ENCODE peak calls at places on chromosomes 3 and 15, in six cellular contexts. V is IMR-90, I is mesendoderm, S is H1, C is neuronal stem cell, B is H9. T is an unnamed sample.
A peak's percentile ranks its signal among the peaks of the same experiment; 100 is the strongest.

GRCh38 chr15:82298520-82298919 is 35.9 kb downstream of the SAXO2 start:
- DNase-seq in V (no peak), B (no peak), I (no peak), S (no peak), C (no peak), T (no peak)

GRCh38 chr3:65672876-65673815 is 365.6 kb downstream of the MAGI1 start:
- DNase-seq in V (peak; percentile 57), I (peak; percentile 64), S (peak; percentile 78), C (peak; percentile 48), B (peak; percentile 50), T (peak; percentile 46)

GRCh38 chr15:100686725-100687488 is 84.5 kb downstream of the ASB7 start:
- DNase-seq in S (no peak), V (peak; percentile 72), C (no peak), I (no peak), B (no peak), T (no peak)

GRCh38 chr15:20349774-20350498 is 191.7 kb downstream of the GOLGA6L6 start:
- DNase-seq in B (peak; percentile 27), I (no peak), C (no peak), V (no peak), S (no peak), T (no peak)

GRCh38 chr3:135014575-135014974 is 219.5 kb downstream of the EPHB1 start:
- DNase-seq in V (no peak), C (no peak), I (no peak), B (no peak), S (no peak), T (no peak)

GRCh38 chr15:38201714-38202113 is 50.9 kb upstream of the SPRED1 start:
- DNase-seq in C (no peak), B (no peak), V (no peak), I (no peak), S (no peak), T (no peak)

GRCh38 chr15:50250789-50251394 is 14.6 kb downstream of the HDC start:
- DNase-seq in V (no peak), S (no peak), I (no peak), C (no peak), B (no peak), T (no peak)

GRCh38 chr3:105878061-105878460 is 9.2 kb upstream of the CBLB start:
- DNase-seq in V (peak; percentile 77), C (no peak), S (no peak), I (no peak), B (no peak), T (no peak)

GRCh38 chr15:74258456-74259323 is 22.6 kb downstream of the CCDC33 start:
- DNase-seq in C (no peak), B (no peak), V (no peak), S (no peak), I (no peak), T (no peak)

GRCh38 chr3:98518816-98519215 is 3.9 kb downstream of the CLDND1 start:
- DNase-seq in V (no peak), C (no peak), S (no peak), I (no peak), B (no peak), T (no peak)

GRCh38 chr3:104190681-104191080 is 1176.0 kb upstream of the ALCAM start:
- DNase-seq in C (no peak), I (peak; percentile 70), S (no peak), B (no peak), V (no peak), T (no peak)

GRCh38 chr3:102466001-102466400 is 31.2 kb downstream of the ZPLD1 start:
- DNase-seq in C (no peak), S (no peak), B (no peak), I (peak; percentile 16), V (no peak), T (no peak)

GRCh38 chr15:40787344-40787841 is 17.6 kb downstream of the C15orf62 start:
- DNase-seq in C (no peak), B (peak; percentile 89), S (no peak), V (peak; percentile 62), I (peak; percentile 93), T (peak; percentile 42)

GRCh38 chr15:65373163-65373651 is 4.6 kb downstream of the IGDCC3 start:
- DNase-seq in V (no peak), S (no peak), C (no peak), B (peak; percentile 19), I (no peak), T (no peak)

GRCh38 chr3:141876381-141876890 is at the start of gene ATP1B3:
- DNase-seq in B (peak; percentile 71), S (peak; percentile 80), I (peak; percentile 82), V (peak; percentile 78), C (peak; percentile 77), T (peak; percentile 86)

GRCh38 chr3:105377716-105378115 is 11.0 kb downstream of the ALCAM start:
- DNase-seq in B (no peak), S (no peak), I (no peak), V (no peak), C (no peak), T (no peak)

GRCh38 chr3:195522254-195523023 is 20.7 kb downstream of the PPP1R2 start:
- DNase-seq in V (peak; percentile 35), S (no peak), I (no peak), C (peak; percentile 26), B (no peak), T (peak; percentile 43)

GRCh38 chr3:73716418-73716817 is 91.7 kb upstream of the PDZRN3 start:
- DNase-seq in I (no peak), V (peak; percentile 83), B (no peak), S (no peak), C (no peak), T (peak; percentile 51)

GRCh38 chr15:66846031-66846430 is 144.0 kb downstream of the SMAD6 start:
- DNase-seq in B (no peak), V (no peak), S (no peak), I (no peak), C (no peak), T (no peak)

GRCh38 chr3:101902041-101902440 is 52.7 kb downstream of the NFKBIZ start:
- DNase-seq in C (no peak), I (peak; percentile 68), B (no peak), V (peak; percentile 99), S (no peak), T (peak; percentile 96)

DNA sequence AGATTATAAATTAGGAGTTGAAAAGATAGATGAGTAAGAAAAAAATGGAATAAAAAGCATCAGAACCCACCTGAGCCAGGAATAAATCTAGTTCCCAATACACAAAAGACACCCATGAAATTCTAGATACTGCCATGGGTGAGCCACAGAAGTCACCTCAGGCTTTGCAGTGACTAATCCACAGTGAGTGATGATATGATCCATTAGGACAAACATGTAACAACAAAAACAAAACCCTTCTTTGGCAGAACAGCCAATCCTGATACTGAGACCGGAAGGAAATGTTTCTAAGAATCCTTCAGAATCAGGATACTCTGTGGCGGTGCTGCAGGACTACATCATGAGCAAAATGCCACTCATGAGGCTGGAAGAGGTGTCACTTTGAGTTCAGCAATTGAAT is 15.0 kb upstream of the MINDY4B start:
- DNase-seq in I (no peak), V (no peak), S (no peak), B (no peak), C (no peak), T (no peak)
- H2BK5ac ChIP-seq in I (no peak overlapping the region), V (no peak overlapping the region), S (no peak overlapping the region), B (no peak overlapping the region), C (no peak overlapping the region), T (no peak overlapping the region)

GRCh38 chr15:79977431-79977940 is 6.5 kb upstream of the BCL2A1 start:
- DNase-seq in B (no peak), S (no peak), C (no peak), I (no peak), V (peak; percentile 33), T (no peak)

GRCh38 chr15:79969175-79969574 is 1.8 kb downstream of the BCL2A1 start:
- DNase-seq in I (no peak), S (no peak), C (no peak), V (no peak), B (no peak), T (no peak)

GRCh38 chr15:79970921-79971434 is at the start of gene BCL2A1:
- DNase-seq in I (no peak), V (peak; percentile 96), S (no peak), C (no peak), B (no peak), T (no peak)

GRCh38 chr15:79973445-79974180 is 2.6 kb upstream of the BCL2A1 start:
- DNase-seq in V (no peak), B (no peak), S (no peak), C (no peak), I (no peak), T (no peak)

GRCh38 chr15:79972861-79973260 is 1.9 kb upstream of the BCL2A1 start:
- DNase-seq in I (no peak), S (no peak), V (no peak), B (no peak), C (no peak), T (no peak)
- H3K4me2 ChIP-seq in I (no peak overlapping the region), S (no peak overlapping the region), V (no peak overlapping the region), B (no peak overlapping the region), C (no peak overlapping the region), T (no peak overlapping the region)

DNA sequence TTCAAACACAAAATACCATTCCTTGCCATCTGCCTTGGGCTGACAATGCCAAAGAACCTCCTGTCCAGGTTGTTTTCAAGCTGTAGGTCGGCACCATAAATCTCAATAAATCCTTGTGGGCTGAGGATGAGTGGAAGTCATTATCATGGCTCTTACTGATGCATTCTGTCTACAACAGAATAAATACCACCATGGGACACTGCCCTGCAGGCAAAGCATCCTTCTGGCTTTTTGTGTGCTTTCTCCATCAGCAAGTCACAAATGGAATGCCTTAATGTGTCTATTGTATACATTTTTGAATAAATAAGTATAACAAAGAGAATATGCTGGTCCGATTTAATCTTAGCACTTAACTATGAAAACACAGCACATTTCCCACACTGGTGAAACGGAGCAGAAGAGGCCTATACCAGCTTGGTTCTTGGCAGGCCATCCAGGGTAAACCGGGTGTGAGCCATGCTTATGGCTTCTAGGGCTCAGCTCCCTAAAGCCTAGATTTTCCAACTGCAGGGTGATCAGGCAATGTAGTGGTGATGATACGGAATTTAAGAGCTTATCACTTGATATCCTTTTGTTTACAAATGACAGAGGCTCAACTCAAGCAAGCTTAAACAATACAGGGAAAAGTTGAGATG is 133.2 kb upstream of the LRTM1 start:
- DNase-seq in S (no peak), C (no peak), I (no peak), V (peak; percentile 54), B (no peak), T (peak; percentile 25)
- H2BK5ac ChIP-seq in S (no peak overlapping the region), C (no peak overlapping the region), I (no peak overlapping the region), V (peak overlapping the region; percentile 71), B (no peak overlapping the region), T (no peak overlapping the region)

GRCh38 chr15:26038693-26039092 is 175.6 kb upstream of the ATP10A start:
- DNase-seq in S (peak; percentile 54), V (no peak), I (peak; percentile 85), C (no peak), B (peak; percentile 65), T (no peak)

GRCh38 chr15:26032162-26032846 is 169.2 kb upstream of the ATP10A start:
- DNase-seq in V (no peak), S (no peak), I (no peak), C (no peak), B (no peak), T (no peak)

GRCh38 chr15:26037369-26037768 is 174.2 kb upstream of the ATP10A start:
- DNase-seq in B (no peak), S (no peak), V (no peak), I (no peak), C (no peak), T (no peak)
- H3K4me2 ChIP-seq in B (no peak overlapping the region), S (no peak overlapping the region), V (no peak overlapping the region), I (no peak overlapping the region), C (no peak overlapping the region), T (no peak overlapping the region)

T was measured in mesenchymal stem cell.